ENCODE peak calls at places on chromosomes 5 and 9, in seven cellular contexts. W is IMR-90, U is neuronal stem cell, X is H9, A is mesendoderm, D is H1, Y is trophoblast cell. T is an unnamed sample. For H3K79me1, the result is how much of the 10 kb centered on the place peaks cover.

GRCh38 chr9:108671156-108671555 is 184.6 kb downstream of the ACTL7B start:
- DNase-seq in U (peak), A (peak), Y (peak), W (peak), X (peak), D (no peak), T (peak)

GRCh38 chr9:68808481-68808880 is 103.4 kb downstream of the PIP5K1B start:
- DNase-seq in U (no peak), D (no peak), A (no peak), Y (no peak), X (no peak), W (no peak), T (no peak)

GRCh38 chr5:115418788-115419187 is 122.3 kb upstream of the CCDC112 start:
- DNase-seq in D (no peak), A (no peak), U (no peak), X (no peak), Y (no peak), W (no peak), T (no peak)

GRCh38 chr5:139654875-139655491 is 6.8 kb downstream of the CXXC5 start:
- DNase-seq in U (no peak), W (no peak), A (no peak), D (no peak), Y (no peak), X (no peak), T (peak)

GRCh38 chr5:143142596-143143435 is 260.7 kb downstream of the NR3C1 start:
- DNase-seq in U (no peak), D (no peak), Y (no peak), X (no peak), W (peak), A (peak), T (peak)

GRCh38 chr5:144060598-144060997 is 109.9 kb downstream of the YIPF5 start:
- DNase-seq in U (no peak), W (peak), Y (no peak), D (no peak), A (no peak), X (no peak), T (no peak)

GRCh38 chr9:103245369-103245768 is 250.2 kb downstream of the CYLC2 start:
- DNase-seq in W (no peak), Y (no peak), D (no peak), A (peak), X (no peak), U (no peak), T (no peak)

GRCh38 chr9:129547869-129548570 is 72.9 kb downstream of the C9orf50 start:
- DNase-seq in X (no peak), Y (no peak), W (no peak), A (no peak), D (no peak), U (no peak), T (no peak)

GRCh38 chr9:27125030-27125429 is 16.0 kb downstream of the TEK start:
- DNase-seq in A (no peak), W (peak), D (no peak), Y (no peak), U (no peak), X (no peak), T (peak)

GRCh38 chr5:170490381-170490780 is 13.4 kb upstream of the KCNIP1 start:
- DNase-seq in W (no peak), Y (no peak), X (no peak), A (no peak), U (no peak), D (no peak), T (no peak)

GRCh38 chr5:62343428-62343827 is 37.4 kb downstream of the KIF2A start:
- DNase-seq in W (peak), U (no peak), X (no peak), D (no peak), Y (no peak), A (no peak), T (no peak)

GRCh38 chr5:146580237-146580636 is 64.2 kb upstream of the GPR151 start:
- DNase-seq in U (no peak), D (no peak), W (no peak), X (no peak), Y (no peak), A (no peak), T (no peak)

GRCh38 chr5:77454123-77454522 is 38.0 kb downstream of the WDR41 start:
- DNase-seq in D (no peak), X (no peak), W (no peak), A (peak), U (no peak), Y (no peak), T (no peak)

GRCh38 chr9:36151306-36152210 is 15.0 kb downstream of the GLIPR2 start:
- DNase-seq in X (no peak), W (peak), A (peak), U (no peak), D (no peak), Y (peak), T (peak)

GRCh38 chr9:131234799-131235479 is 41.4 kb downstream of the FAM78A start:
- DNase-seq in D (no peak), X (no peak), W (no peak), U (no peak), A (no peak), Y (no peak), T (no peak)

GRCh38 chr5:59712836-59713487 is 180.6 kb downstream of the PDE4D start:
- DNase-seq in D (no peak), Y (no peak), W (no peak), X (no peak), U (peak), A (peak), T (no peak)

GRCh38 chr9:110104201-110104845 is 103.6 kb downstream of the C9orf152 start:
- DNase-seq in X (no peak), A (peak), D (no peak), U (no peak), W (peak), Y (peak), T (peak)

GRCh38 chr9:5478214-5478613 is 27.9 kb downstream of the CD274 start:
- DNase-seq in X (no peak), D (no peak), U (no peak), A (no peak), W (no peak), Y (no peak), T (no peak)

GRCh38 chr9:5549671-5550650 is 39.6 kb downstream of the PDCD1LG2 start:
- DNase-seq in Y (peak), X (no peak), D (no peak), U (no peak), A (no peak), W (peak), T (no peak)

GRCh38 chr5:173925449-173926071 is 37.4 kb downstream of the CPEB4 start:
- DNase-seq in U (no peak), X (no peak), A (peak), D (no peak), W (peak), Y (no peak), T (peak)

GRCh38 chr5:120362426-120362825 is 101.7 kb upstream of the PRR16 start:
- DNase-seq in A (no peak), Y (no peak), X (no peak), W (no peak), D (no peak), U (no peak), T (no peak)

GRCh38 chr5:120358949-120359348 is 105.2 kb upstream of the PRR16 start:
- DNase-seq in U (no peak), D (no peak), X (no peak), Y (no peak), W (peak), A (no peak), T (no peak)

GRCh38 chr5:120366047-120366446 is 98.1 kb upstream of the PRR16 start:
- DNase-seq in Y (no peak), U (no peak), X (no peak), D (no peak), W (peak), A (no peak), T (peak)

GRCh38 chr5:120361941-120362340 is 102.2 kb upstream of the PRR16 start:
- DNase-seq in A (peak), U (no peak), D (no peak), Y (no peak), X (no peak), W (no peak), T (no peak)
- H3K4ac ChIP-seq in A (no peak), U (no peak), D (no peak), Y (no peak), X (no peak), W (no peak), T (no peak)

GRCh38 chr9:12988259-12988658 is 213.4 kb downstream of the LURAP1L start:
- DNase-seq in U (no peak), W (no peak), D (no peak), A (no peak), Y (no peak), X (no peak), T (no peak)

GRCh38 chr9:12993432-12993831 is 218.6 kb downstream of the LURAP1L start:
- DNase-seq in Y (no peak), U (no peak), W (peak), D (no peak), A (no peak), X (no peak), T (no peak)

DNA sequence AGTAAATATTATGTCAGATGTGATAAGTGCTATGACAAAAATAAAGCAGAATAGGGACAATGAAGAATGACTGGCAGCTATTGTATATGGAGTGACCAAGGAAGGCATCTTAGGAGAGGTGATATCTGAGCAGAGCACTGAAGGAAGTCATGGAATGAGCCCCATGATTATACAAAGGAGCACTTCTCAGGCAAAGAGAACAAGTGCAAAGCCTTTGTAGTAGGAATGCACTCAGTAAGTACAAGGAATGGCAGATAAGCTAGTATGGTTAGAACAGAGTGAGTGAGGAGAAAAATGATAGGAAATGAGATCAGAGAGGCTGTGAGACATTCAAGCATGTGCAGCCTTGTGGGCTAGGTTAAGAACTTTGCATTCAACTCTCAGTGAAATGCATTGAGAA is 214.8 kb downstream of the LURAP1L start:
- DNase-seq in X (no peak), D (no peak), Y (no peak), U (no peak), W (no peak), A (no peak), T (no peak)
- H3K79me1 ChIP-seq in X (under half), D (under half), Y (under half), U (under half), W (under half), A (under half), T (under half)

GRCh38 chr5:32585122-32585445 is 273 bp upstream of the SUB1 start:
- DNase-seq in D (no peak), X (no peak), W (no peak), A (no peak), Y (no peak), U (no peak), T (no peak)
- H3K4ac ChIP-seq in D (no peak), X (no peak), W (peak), A (peak), Y (no peak), U (no peak), T (peak)

GRCh38 chr9:95611354-95611753 is 94.6 kb upstream of the PTCH1 start:
- DNase-seq in U (no peak), A (no peak), X (no peak), Y (no peak), D (no peak), W (no peak), T (no peak)
- H3K79me1 ChIP-seq in U (under half), A (under half), X (under half), Y (under half), D (under half), W (under half), T (under half)

DNA sequence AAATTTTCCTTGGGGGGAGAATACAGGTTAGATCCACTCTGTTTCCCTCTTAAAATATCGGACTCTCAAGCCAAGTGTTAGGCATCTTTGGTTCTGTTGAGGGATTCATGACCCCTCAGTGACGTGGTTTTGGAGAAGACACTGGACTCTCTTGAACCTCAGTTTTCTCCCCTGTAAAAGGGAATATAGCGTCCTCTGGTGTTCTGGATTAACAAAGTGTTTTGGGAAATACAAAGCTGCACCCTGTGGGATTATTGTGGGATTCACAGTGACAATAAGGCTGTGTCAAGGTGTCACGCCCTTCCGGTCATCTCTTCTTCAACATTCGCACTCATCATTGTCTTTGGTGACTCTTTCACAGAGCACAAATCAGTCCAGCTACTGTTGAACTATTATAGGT is 139.0 kb downstream of the IRX1 start:
- DNase-seq in U (no peak), X (no peak), D (no peak), Y (no peak), A (peak), W (no peak), T (no peak)
- H3K4ac ChIP-seq in U (no peak), X (no peak), D (no peak), Y (no peak), A (no peak), W (no peak), T (no peak)

DNA sequence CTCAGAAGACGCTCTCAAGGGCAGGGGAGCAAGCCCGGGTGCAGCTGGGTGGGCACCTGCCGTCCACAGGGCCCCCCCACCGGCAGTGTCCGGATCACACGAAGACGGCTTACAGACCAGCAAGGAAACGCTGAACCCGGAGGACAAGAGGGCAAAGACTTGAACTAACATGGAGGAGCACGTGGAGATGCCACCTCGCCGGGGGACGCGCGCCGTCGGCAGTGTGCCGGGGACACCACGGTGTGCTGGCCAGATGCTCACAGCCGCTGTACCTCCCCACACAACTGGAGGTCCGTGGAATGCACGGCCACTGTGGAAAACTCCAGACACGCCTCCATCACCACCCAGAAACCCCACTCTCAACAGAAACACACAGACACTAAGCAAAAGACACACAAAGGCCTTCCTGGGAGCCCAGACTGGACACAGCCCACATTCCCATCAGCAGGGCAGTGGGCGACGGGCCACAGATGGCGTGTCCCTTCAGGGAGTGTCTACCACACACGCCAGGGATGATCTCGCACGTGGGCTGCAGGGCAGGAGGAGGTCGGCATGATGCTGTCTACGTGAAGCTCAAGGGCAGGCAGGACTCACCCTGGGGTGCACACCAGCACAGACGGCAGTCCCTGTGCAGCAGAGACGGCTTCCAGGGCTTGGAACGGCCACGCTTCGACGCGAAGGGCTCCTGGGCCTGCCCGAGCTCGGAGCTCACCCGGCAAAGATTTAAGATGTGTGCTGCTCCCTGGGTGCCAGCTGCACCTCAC is 8.6 kb upstream of the SLC12A7 start:
- DNase-seq in D (no peak), A (no peak), W (no peak), U (no peak), Y (no peak), X (no peak), T (no peak)
- H3K79me1 ChIP-seq in D (under half), A (under half), W (under half), U (under half), Y (under half), X (under half), T (under half)

GRCh38 chr9:127066060-127066774 is 56.2 kb downstream of the ANGPTL2 start:
- DNase-seq in A (no peak), W (peak), X (no peak), Y (no peak), U (no peak), D (no peak), T (peak)
- H3K4ac ChIP-seq in A (no peak), W (peak), X (no peak), Y (no peak), U (no peak), D (no peak), T (no peak)

GRCh38 chr5:66145737-66146136 is 1.6 kb downstream of the SREK1 start:
- DNase-seq in X (no peak), A (no peak), W (no peak), D (no peak), Y (no peak), U (no peak), T (no peak)

GRCh38 chr5:66149950-66150349 is 5.8 kb downstream of the SREK1 start:
- DNase-seq in Y (no peak), X (no peak), D (no peak), U (no peak), A (no peak), W (no peak), T (peak)

GRCh38 chr5:66151491-66151890 is 7.4 kb downstream of the SREK1 start:
- DNase-seq in X (no peak), A (no peak), U (no peak), D (no peak), Y (no peak), W (no peak), T (no peak)

DNA sequence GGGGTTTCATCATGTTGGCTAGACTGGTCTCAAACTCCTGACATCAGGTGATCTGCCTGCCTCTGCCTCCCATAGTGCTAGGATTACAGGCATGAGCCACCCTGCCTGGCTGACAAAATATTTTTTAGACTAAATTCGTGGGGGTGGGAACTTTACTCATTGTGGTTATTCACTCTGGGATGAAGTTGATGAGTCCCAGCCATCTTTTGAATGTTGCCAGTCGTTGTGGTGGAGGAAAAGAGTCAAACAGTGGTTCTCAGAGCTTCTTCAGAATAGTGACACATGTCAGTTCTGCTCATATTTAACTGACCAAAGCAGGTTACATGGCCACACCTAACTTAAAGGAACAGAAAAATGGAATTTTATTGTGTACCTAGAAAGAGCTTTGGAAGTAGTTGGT is 6.9 kb downstream of the SREK1 start:
- DNase-seq in A (no peak), D (no peak), X (no peak), W (no peak), U (no peak), Y (no peak), T (no peak)
- H3K79me1 ChIP-seq in A (under half), D (under half), X (under half), W (under half), U (under half), Y (under half), T (under half)

DNA sequence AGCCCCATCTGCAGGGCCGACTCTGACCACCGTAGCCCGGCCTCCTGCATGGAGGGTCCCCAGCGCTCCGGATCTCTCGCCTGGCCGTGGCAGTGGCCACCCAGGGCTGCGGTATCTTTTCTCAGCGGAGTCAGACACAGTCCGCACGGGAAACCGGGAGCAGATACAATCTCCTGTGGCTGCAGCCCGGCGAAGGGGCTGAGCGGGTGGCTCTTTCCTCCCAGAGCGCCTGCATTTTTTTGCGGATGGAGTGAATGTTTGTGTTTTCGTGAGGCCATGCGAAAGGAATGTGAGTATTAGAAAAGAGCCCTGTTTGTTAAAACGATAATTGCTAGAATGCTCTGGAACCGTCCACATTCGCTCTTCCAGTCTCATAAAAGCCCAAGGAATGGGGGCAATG is 53.4 kb upstream of the PTCH1 start:
- DNase-seq in W (peak), U (no peak), A (peak), D (no peak), X (no peak), Y (no peak), T (peak)
- H3K4ac ChIP-seq in W (no peak), U (no peak), A (no peak), D (no peak), X (no peak), Y (peak), T (no peak)

T was measured in mesenchymal stem cell.